ENCODE peak calls at places on chromosome 3, in nine cellular contexts. P is stimulated activated CD4-positive, alpha-beta T cell treated with anti-CD3 and anti-CD28 coated beads, Interleukin-12 subunit alpha, Interleukin-12 subunit beta, amount 100 ng/mL, for 4 hours; B is activated gamma-delta T cell treated with anti-CD3 and anti-CD28 coated beads, Interleukin-2, amount 50 U/mL, for 16 hours; F is fibroblast of mammary gland; E is AG08395; V is WTC11; Y is breast epithelium; O is NCI-H524; U is astrocyte of the spinal cord. W is an unnamed sample.

GRCh38 chr3:13542142-13542541 is 6.8 kb upstream of the FBLN2 start:
- DNase-seq in Y (no peak), B (no peak), F (no peak), P (no peak), V (no peak), O (no peak), E (no peak), U (no peak), W (no peak)

GRCh38 chr3:141456328-141456689 is 30.5 kb upstream of the RASA2 start:
- DNase-seq in P (no peak), E (peak), Y (no peak), F (peak), U (peak), B (no peak), O (no peak), V (no peak), W (peak)

GRCh38 chr3:66028457-66028856 is 10.3 kb downstream of the MAGI1 start:
- DNase-seq in B (no peak), E (no peak), U (no peak), P (no peak), O (no peak), Y (no peak), F (no peak), V (no peak), W (no peak)

GRCh38 chr3:45055411-45056143 is 29.5 kb downstream of the CLEC3B start:
- DNase-seq in V (peak), B (no peak), P (no peak), U (peak), F (peak), E (no peak), O (peak), Y (no peak), W (peak)

GRCh38 chr3:192031941-192032340 is 571.0 kb downstream of the PYDC2 start:
- DNase-seq in V (no peak), Y (no peak), P (no peak), U (no peak), O (no peak), F (no peak), B (no peak), E (no peak), W (no peak)

GRCh38 chr3:144085964-144086363 is 114.3 kb downstream of the DIPK2A start:
- DNase-seq in F (peak), Y (no peak), U (peak), P (no peak), V (no peak), O (peak), B (no peak), E (no peak), W (peak)

GRCh38 chr3:37594873-37595783 is 266.6 kb upstream of the CTDSPL start:
- DNase-seq in F (no peak), B (no peak), Y (no peak), U (no peak), E (no peak), O (peak), P (no peak), V (no peak), W (no peak)

GRCh38 chr3:164004205-164004604 is 1074.1 kb downstream of the SI start:
- DNase-seq in B (no peak), P (no peak), F (no peak), E (no peak), V (peak), Y (no peak), U (no peak), O (no peak), W (no peak)

GRCh38 chr3:20637729-20638128 is 451.7 kb upstream of the SGO1 start:
- DNase-seq in F (peak), B (no peak), U (no peak), Y (no peak), E (peak), V (no peak), O (no peak), P (no peak), W (peak)

GRCh38 chr3:110738531-110738930 is 333.1 kb upstream of the NECTIN3 start:
- DNase-seq in F (no peak), U (no peak), P (no peak), V (no peak), E (peak), Y (no peak), O (no peak), B (no peak), W (peak)

GRCh38 chr3:129228891-129229585 is 20.4 kb upstream of the COPG1 start:
- DNase-seq in E (peak), O (peak), F (peak), P (no peak), Y (no peak), B (no peak), V (peak), U (peak), W (peak)

GRCh38 chr3:10192953-10193691 is 28.4 kb downstream of the IRAK2 start:
- DNase-seq in O (no peak), E (peak), B (no peak), P (peak), V (peak), U (peak), F (peak), Y (no peak), W (peak)

W was measured in EL.